ENCODE peak calls at places on chromosomes 2 and 18, in nine cellular contexts. S is hypothalamus; R is stimulated activated naive CD4-positive, alpha-beta T cell; Y is NCI-H774; J is KBM-7; E is activated T-helper 1 cell treated with Interleukin-2 at 50 U/mL for 16 hours; N is tibial nerve; O is anterior cingulate cortex; G is foreskin fibroblast. T is an unnamed sample.

GRCh38 chr2:187553908-187554703 is at the start of gene TFPI:
- DNase-seq in O (no peak), E (no peak), N (peak), Y (no peak), J (peak), G (peak), S (no peak), R (no peak), T (no peak)

GRCh38 chr2:188952901-188953300 is 21.3 kb upstream of the COL3A1 start:
- DNase-seq in O (no peak), Y (no peak), N (no peak), R (no peak), S (no peak), E (no peak), G (no peak), J (no peak), T (no peak)

GRCh38 chr2:12502759-12503158 is 214.0 kb upstream of the TRIB2 start:
- DNase-seq in N (no peak), S (no peak), R (no peak), J (peak), Y (no peak), G (no peak), E (no peak), O (no peak), T (no peak)

GRCh38 chr18:79320216-79320615 is 75.5 kb upstream of the NFATC1 start:
- DNase-seq in R (no peak), S (no peak), G (no peak), N (no peak), J (no peak), O (no peak), E (no peak), Y (no peak), T (no peak)

GRCh38 chr2:102301867-102302362 is 9.4 kb upstream of the IL1RL1 start:
- DNase-seq in G (no peak), N (peak), Y (no peak), E (peak), S (no peak), O (no peak), J (peak), R (peak), T (no peak)

GRCh38 chr2:168612719-168613118 is 156.6 kb downstream of the CERS6 start:
- DNase-seq in J (no peak), N (no peak), R (no peak), Y (no peak), O (no peak), E (no peak), S (no peak), G (no peak), T (no peak)

GRCh38 chr2:73837847-73838585 is 9.3 kb downstream of the STAMBP start:
- DNase-seq in G (no peak), E (no peak), N (no peak), J (peak), O (no peak), S (no peak), Y (no peak), R (no peak), T (no peak)

GRCh38 chr18:30457156-30457555 is 585.4 kb downstream of the DSC3 start:
- DNase-seq in Y (no peak), N (no peak), E (no peak), S (no peak), J (no peak), R (no peak), O (no peak), G (no peak), T (no peak)

GRCh38 chr18:46253498-46253897 is 149.3 kb downstream of the HAUS1 start:
- DNase-seq in J (no peak), R (no peak), S (no peak), E (no peak), G (peak), Y (no peak), N (peak), O (no peak), T (no peak)

GRCh38 chr2:18987021-18987420 is 371.4 kb downstream of the OSR1 start:
- DNase-seq in R (no peak), G (no peak), E (no peak), N (no peak), Y (no peak), J (no peak), O (no peak), S (no peak), T (no peak)

GRCh38 chr2:13193900-13194299 is 477.2 kb downstream of the TRIB2 start:
- DNase-seq in G (no peak), O (no peak), S (no peak), E (no peak), J (peak), Y (peak), R (no peak), N (no peak), T (no peak)

GRCh38 chr18:45935591-45936335 is 31.4 kb downstream of the EPG5 start:
- DNase-seq in G (peak), Y (no peak), J (no peak), E (no peak), S (no peak), R (no peak), N (no peak), O (no peak), T (no peak)

GRCh38 chr2:195937173-195937572 is 131.5 kb downstream of the DNAH7 start:
- DNase-seq in Y (no peak), E (no peak), G (no peak), R (no peak), S (no peak), O (no peak), J (no peak), N (no peak), T (no peak)

GRCh38 chr2:168639501-168639900 is 162.9 kb upstream of the NOSTRIN start:
- DNase-seq in Y (no peak), E (no peak), O (no peak), N (peak), J (no peak), R (no peak), S (no peak), G (peak), T (no peak)

GRCh38 chr2:39871291-39871761 is 92.3 kb upstream of the THUMPD2 start:
- DNase-seq in R (no peak), J (peak), N (no peak), O (no peak), E (no peak), S (no peak), G (peak), Y (peak), T (no peak)

GRCh38 chr2:11174222-11174621 is 19.0 kb downstream of the SLC66A3 start:
- DNase-seq in G (no peak), R (no peak), N (no peak), J (no peak), E (no peak), Y (no peak), S (no peak), O (no peak), T (no peak)

GRCh38 chr2:20496069-20496468 is 49.2 kb downstream of the RHOB start:
- DNase-seq in Y (no peak), R (no peak), G (peak), O (no peak), E (no peak), J (no peak), N (no peak), S (no peak), T (no peak)

GRCh38 chr2:69517410-69517809 is 80.2 kb upstream of the NFU1 start:
- DNase-seq in Y (no peak), G (no peak), N (no peak), J (no peak), S (no peak), E (no peak), O (no peak), R (no peak), T (no peak)

GRCh38 chr2:160257015-160257741 is 57.1 kb upstream of the ITGB6 start:
- DNase-seq in R (no peak), N (no peak), E (no peak), G (no peak), Y (no peak), S (no peak), O (no peak), J (no peak), T (no peak)